ENCODE peak calls at places on chromosomes 2 and 18, in seven cellular contexts. Q is fibroblast of pulmonary artery, V is bronchial epithelial cell, J is adrenal gland, B is T-helper 2 cell, X is ELR, I is dorsolateral prefrontal cortex. P is an unnamed sample.

GRCh38 chr18:57792741-57793629 is 10.1 kb downstream of the ATP8B1 start:
- DNase-seq in B (no peak), J (no peak), I (no peak), V (no peak), Q (peak; percentile 49), X (no peak), P (no peak)

GRCh38 chr2:238601433-238602222 is 174.9 kb downstream of the ASB1 start:
- DNase-seq in V (no peak), J (peak; percentile 41), Q (peak; percentile 92), I (no peak), X (peak; percentile 9), B (no peak), P (no peak)

GRCh38 chr18:75003764-75004690 is 204.9 kb downstream of the PTGR3 start:
- DNase-seq in J (no peak), X (no peak), I (no peak), V (no peak), Q (peak; percentile 58), B (no peak), P (no peak)

GRCh38 chr2:170997893-170998477 is 68.9 kb downstream of the GORASP2 start:
- DNase-seq in V (no peak), J (no peak), Q (no peak), I (no peak), B (no peak), X (no peak), P (no peak)

GRCh38 chr18:54946149-54946581 is 13.1 kb downstream of the CCDC68 start:
- DNase-seq in Q (peak; percentile 49), I (no peak), J (peak; percentile 37), B (peak; percentile 2), V (peak; percentile 72), X (peak; percentile 42), P (no peak)

GRCh38 chr2:203619192-203619878 is 84.2 kb upstream of the RAPH1 start:
- DNase-seq in B (no peak), V (no peak), Q (no peak), X (no peak), I (no peak), J (no peak), P (no peak)

GRCh38 chr2:56191617-56192016 is 7.8 kb downstream of the CCDC85A start:
- DNase-seq in V (peak; percentile 49), J (no peak), X (peak; percentile 72), I (peak; percentile 53), Q (peak; percentile 67), B (no peak), P (no peak)

GRCh38 chr2:216478151-216478550 is 20.5 kb upstream of the RPL37A start:
- DNase-seq in X (peak; percentile 92), V (peak; percentile 88), Q (peak; percentile 94), J (no peak), B (no peak), I (no peak), P (no peak)

GRCh38 chr2:216519154-216519762 is 20.6 kb downstream of the RPL37A start:
- DNase-seq in Q (peak; percentile 91), J (peak; percentile 67), V (peak; percentile 74), X (peak; percentile 86), I (peak; percentile 62), B (peak; percentile 7), P (peak; percentile 28)

GRCh38 chr2:149466635-149467034 is 120.9 kb downstream of the MMADHC start:
- DNase-seq in I (no peak), B (no peak), Q (no peak), J (no peak), V (no peak), X (no peak), P (no peak)

GRCh38 chr2:237427807-237428506 is 14.0 kb upstream of the COL6A3 start:
- DNase-seq in B (no peak), V (no peak), J (no peak), X (no peak), I (no peak), Q (no peak), P (no peak)

GRCh38 chr2:429575-430254 is 141.8 kb upstream of the ALKAL2 start:
- DNase-seq in X (no peak), J (no peak), V (no peak), Q (no peak), I (no peak), B (peak; percentile 12), P (no peak)

GRCh38 chr2:134260726-134261125 is 6.9 kb downstream of the MGAT5 start:
- DNase-seq in V (no peak), I (no peak), J (no peak), X (peak; percentile 50), Q (peak; percentile 81), B (no peak), P (no peak)

GRCh38 chr2:64090264-64090663 is 54.0 kb downstream of the PELI1 start:
- DNase-seq in I (no peak), X (no peak), J (no peak), Q (no peak), V (no peak), B (no peak), P (no peak)

GRCh38 chr2:234178309-234179030 is 128.0 kb downstream of the SPP2 start:
- DNase-seq in J (no peak), Q (peak; percentile 52), X (peak; percentile 15), V (peak; percentile 54), B (no peak), I (no peak), P (no peak)

GRCh38 chr2:41038408-41038807 is 586.5 kb upstream of the SLC8A1 start:
- DNase-seq in I (no peak), V (peak; percentile 70), X (peak; percentile 50), B (no peak), Q (peak; percentile 46), J (no peak), P (no peak)

GRCh38 chr2:231692847-231693246 is 15.5 kb upstream of the PTMA start:
- DNase-seq in X (no peak), J (no peak), V (no peak), B (no peak), I (no peak), Q (no peak), P (no peak)

GRCh38 chr2:241720099-241720498 is 14.3 kb upstream of the D2HGDH start:
- DNase-seq in X (no peak), J (no peak), V (no peak), Q (no peak), B (no peak), I (no peak), P (no peak)

GRCh38 chr2:14288016-14288415 is 344.5 kb upstream of the LRATD1 start:
- DNase-seq in I (no peak), Q (no peak), B (no peak), J (no peak), X (no peak), V (peak; percentile 99), P (no peak)

GRCh38 chr2:72781500-72781899 is 44.3 kb downstream of the EXOC6B start:
- DNase-seq in Q (peak; percentile 39), V (no peak), X (peak; percentile 33), B (no peak), J (no peak), I (no peak), P (no peak)

P was measured in GM19239.